ENCODE peak calls at places on chromosomes 4 and X, in four cellular contexts. One of them, this sample, is unnamed. For H3K9me3, the result is how much of the 10 kb centered on the place peaks cover.

GRCh38 chr4:84803720-84804119 is 162.8 kb downstream of the WDFY3 start:
- DNase-seq in HCT116: no peak
- DNase-seq in K562: no peak
- DNase-seq in HepG2: no peak
- DNase-seq in this sample: no peak

GRCh38 chr4:40046311-40046980 is 10.2 kb upstream of the N4BP2 start:
- DNase-seq in K562: no peak
- DNase-seq in HCT116: no peak
- DNase-seq in HepG2: peak
- DNase-seq in this sample: no peak

GRCh38 chrX:6852869-6853268 is 294.6 kb upstream of the STS start:
- DNase-seq in K562: no peak
- DNase-seq in HCT116: no peak
- DNase-seq in HepG2: no peak
- DNase-seq in this sample: no peak

GRCh38 chrX:46602468-46603102 is 29.0 kb downstream of the CHST7 start:
- DNase-seq in K562: no peak
- DNase-seq in HepG2: no peak
- DNase-seq in HCT116: no peak
- DNase-seq in this sample: no peak

GRCh38 chr4:8393593-8394038 is 46.9 kb downstream of the ACOX3 start:
- DNase-seq in HepG2: no peak
- DNase-seq in K562: no peak
- DNase-seq in HCT116: no peak
- DNase-seq in this sample: peak

GRCh38 chr4:112214397-112215264 is 17.0 kb upstream of the AP1AR start:
- DNase-seq in K562: peak
- DNase-seq in HepG2: peak
- DNase-seq in HCT116: peak
- DNase-seq in this sample: no peak

GRCh38 chrX:68139791-68140190 is 293.5 kb downstream of the OPHN1 start:
- DNase-seq in HCT116: no peak
- DNase-seq in K562: no peak
- DNase-seq in HepG2: no peak
- DNase-seq in this sample: no peak

GRCh38 chr4:145481164-145481941 is at the start of gene SMAD1:
- DNase-seq in K562: peak
- DNase-seq in HepG2: peak
- DNase-seq in HCT116: peak
- DNase-seq in this sample: no peak

GRCh38 chr4:1417522-1418390 is 11.5 kb upstream of the NKX1-1 start:
- DNase-seq in HepG2: peak
- DNase-seq in HCT116: no peak
- DNase-seq in K562: no peak
- DNase-seq in this sample: no peak

GRCh38 chr4:106315476-106315967 is 487 bp downstream of the TBCK start:
- DNase-seq in HCT116: no peak
- DNase-seq in HepG2: peak
- DNase-seq in K562: peak
- DNase-seq in this sample: no peak

GRCh38 chr4:21900211-21900610 is 48.4 kb downstream of the KCNIP4 start:
- DNase-seq in K562: no peak
- DNase-seq in HepG2: no peak
- DNase-seq in HCT116: no peak
- DNase-seq in this sample: no peak

GRCh38 chrX:146264763-146265375 is 447.2 kb downstream of the SLITRK2 start:
- DNase-seq in HCT116: no peak
- DNase-seq in HepG2: no peak
- DNase-seq in K562: no peak
- DNase-seq in this sample: no peak

GRCh38 chrX:118603981-118604380 is 108.4 kb downstream of the DOCK11 start:
- DNase-seq in HCT116: peak
- DNase-seq in HepG2: peak
- DNase-seq in K562: peak
- DNase-seq in this sample: peak

GRCh38 chr4:10108818-10109783 is 7.5 kb downstream of the WDR1 start:
- DNase-seq in K562: no peak
- DNase-seq in HepG2: no peak
- DNase-seq in HCT116: no peak
- DNase-seq in this sample: no peak

GRCh38 chrX:1493877-1494510 is 41.3 kb upstream of the ASMTL start:
- DNase-seq in K562: no peak
- DNase-seq in HCT116: no peak
- DNase-seq in HepG2: no peak
- DNase-seq in this sample: no peak

GRCh38 chr4:74559853-74560252 is 114.9 kb downstream of the AREG start:
- DNase-seq in HCT116: no peak
- DNase-seq in K562: no peak
- DNase-seq in HepG2: no peak
- DNase-seq in this sample: no peak

GRCh38 chr4:94577136-94577535 is 125.4 kb downstream of the PDLIM5 start:
- DNase-seq in K562: no peak
- DNase-seq in HCT116: no peak
- DNase-seq in HepG2: no peak
- DNase-seq in this sample: no peak

GRCh38 chrX:69000857-69001256 is 164.4 kb downstream of the PJA1 start:
- DNase-seq in HepG2: no peak
- DNase-seq in K562: no peak
- DNase-seq in HCT116: no peak
- DNase-seq in this sample: no peak

GRCh38 chrX:151384807-151385206 is 12.2 kb upstream of the VMA21 start:
- DNase-seq in K562: no peak
- DNase-seq in HCT116: no peak
- DNase-seq in HepG2: no peak
- DNase-seq in this sample: no peak

GRCh38 chrX:152637649-152638442 is at the start of gene GABRQ:
- DNase-seq in K562: peak
- DNase-seq in HepG2: no peak
- DNase-seq in HCT116: peak
- DNase-seq in this sample: no peak

GRCh38 chr4:109231331-109231730 is 71.1 kb downstream of the COL25A1 start:
- DNase-seq in HepG2: no peak
- DNase-seq in K562: no peak
- DNase-seq in HCT116: no peak
- DNase-seq in this sample: no peak

GRCh38 chrX:99394450-99394849 is 1015.6 kb downstream of the PCDH19 start:
- DNase-seq in K562: no peak
- DNase-seq in HCT116: no peak
- DNase-seq in HepG2: peak
- DNase-seq in this sample: no peak

GRCh38 chr4:185713272-185713671 is 98.7 kb downstream of the SORBS2 start:
- DNase-seq in K562: no peak
- DNase-seq in HCT116: no peak
- DNase-seq in HepG2: peak
- DNase-seq in this sample: no peak

GRCh38 chrX:51332188-51332942 is at the start of gene NUDT10:
- DNase-seq in HepG2: no peak
- DNase-seq in HCT116: no peak
- DNase-seq in K562: no peak
- DNase-seq in this sample: no peak

GRCh38 chr4:57131849-57132745 is 21.9 kb upstream of the IGFBP7 start:
- DNase-seq in K562: no peak
- DNase-seq in HepG2: peak
- DNase-seq in HCT116: no peak
- DNase-seq in this sample: no peak

GRCh38 chrX:37701588-37701987 is 16.0 kb downstream of the XK start:
- DNase-seq in HepG2: no peak
- DNase-seq in HCT116: no peak
- DNase-seq in K562: no peak
- DNase-seq in this sample: no peak

GRCh38 chr4:88043586-88044340 is 36.3 kb downstream of the PKD2 start:
- DNase-seq in HCT116: no peak
- DNase-seq in HepG2: no peak
- DNase-seq in K562: no peak
- DNase-seq in this sample: no peak

DNA sequence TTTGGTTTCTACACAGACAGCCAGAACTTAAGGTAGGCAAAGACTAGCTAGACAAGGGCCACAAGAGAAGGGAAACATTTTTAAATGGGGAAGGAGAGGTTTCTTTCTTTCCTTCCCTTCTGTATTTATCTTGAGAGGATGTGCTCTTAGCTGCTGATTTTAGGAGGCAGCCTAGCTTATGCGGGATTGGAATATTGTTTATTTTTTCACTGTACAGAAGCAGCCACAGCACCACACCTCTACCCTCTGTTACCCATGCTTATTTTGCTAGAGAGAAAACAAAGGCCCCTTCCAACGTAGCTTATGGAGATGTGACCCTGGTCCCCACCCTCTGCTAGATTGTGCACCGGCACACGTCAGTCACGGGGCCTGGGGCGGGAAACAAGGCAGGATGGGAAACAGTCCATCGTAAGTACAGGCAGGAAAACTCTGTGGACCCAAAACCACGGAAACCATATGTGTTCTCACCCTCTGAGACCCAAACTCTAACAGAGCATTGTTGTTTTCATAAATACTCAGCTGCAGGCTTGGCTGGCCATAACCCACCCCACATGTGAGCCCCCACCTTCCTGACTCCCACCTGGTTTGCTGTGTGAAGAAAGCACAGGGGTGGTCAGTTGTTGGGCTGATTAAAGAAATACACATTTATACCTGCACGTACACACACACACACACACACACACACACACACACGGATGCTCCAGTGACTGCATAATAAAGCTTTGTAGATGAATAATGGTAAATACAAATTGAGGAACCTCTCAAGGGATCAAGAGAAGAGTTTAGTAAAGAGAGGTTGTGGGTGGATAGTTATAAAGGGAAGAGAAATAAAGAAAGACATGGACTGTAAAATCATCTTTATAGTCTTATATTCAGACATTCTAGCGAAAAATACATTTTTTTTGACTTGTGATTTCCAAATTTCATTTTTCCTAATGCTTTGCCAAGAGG is 143.9 kb downstream of the MGST2 start:
- DNase-seq in K562: no peak
- DNase-seq in HepG2: no peak
- DNase-seq in HCT116: no peak
- DNase-seq in this sample: no peak
- H3K9me3 ChIP-seq in K562: under half
- H3K9me3 ChIP-seq in HepG2: under half
- H3K9me3 ChIP-seq in HCT116: under half
- H3K9me3 ChIP-seq in this sample: under half

GRCh38 chr4:89496851-89497250 is 189.3 kb upstream of the GPRIN3 start:
- DNase-seq in HepG2: no peak
- DNase-seq in K562: peak
- DNase-seq in HCT116: no peak
- DNase-seq in this sample: no peak
- TF ChIP-seq TCF7L2 in HepG2: no peak
- TF ChIP-seq TCF7L2 in K562: no peak
- TF ChIP-seq TCF7L2 in HCT116: no peak
- TF ChIP-seq TCF7L2 in this sample: no peak

DNA sequence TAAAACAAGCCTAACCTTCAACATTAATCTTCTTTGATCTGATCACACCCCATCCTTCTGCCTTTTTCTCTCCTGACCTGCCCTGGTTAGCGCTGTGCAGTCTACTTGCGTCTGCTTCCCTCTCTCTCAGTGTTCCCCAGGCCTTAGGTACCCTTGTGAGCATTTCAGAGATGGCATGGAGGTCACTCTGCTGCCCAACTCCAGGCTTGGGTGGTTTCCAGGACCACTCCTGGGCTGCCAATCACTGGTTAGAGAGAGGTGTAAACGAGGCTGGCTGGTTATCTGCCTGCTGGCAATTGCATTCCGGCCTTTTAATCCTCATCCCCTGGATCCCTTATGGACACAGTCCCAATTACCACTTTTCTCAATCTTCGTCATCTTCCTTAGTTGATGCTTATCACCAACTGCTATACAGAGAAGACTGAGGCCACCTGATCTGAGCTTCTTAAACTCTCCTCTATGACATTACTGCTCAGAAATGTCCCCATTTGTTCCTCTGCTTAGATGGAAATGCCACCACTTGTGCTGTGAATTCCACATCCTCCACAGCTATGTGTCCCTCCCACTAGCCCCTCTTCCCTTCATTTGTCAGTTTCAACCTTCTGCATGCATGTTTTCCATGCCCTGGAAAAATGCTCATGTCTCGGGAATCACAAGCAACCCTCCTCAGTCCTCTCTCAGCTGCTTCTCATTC is 29.0 kb upstream of the BCLAF3 start:
- DNase-seq in HepG2: no peak
- DNase-seq in K562: no peak
- DNase-seq in HCT116: no peak
- DNase-seq in this sample: no peak
- H3K9me3 ChIP-seq in HepG2: under half
- H3K9me3 ChIP-seq in K562: under half
- H3K9me3 ChIP-seq in HCT116: under half
- H3K9me3 ChIP-seq in this sample: under half

DNA sequence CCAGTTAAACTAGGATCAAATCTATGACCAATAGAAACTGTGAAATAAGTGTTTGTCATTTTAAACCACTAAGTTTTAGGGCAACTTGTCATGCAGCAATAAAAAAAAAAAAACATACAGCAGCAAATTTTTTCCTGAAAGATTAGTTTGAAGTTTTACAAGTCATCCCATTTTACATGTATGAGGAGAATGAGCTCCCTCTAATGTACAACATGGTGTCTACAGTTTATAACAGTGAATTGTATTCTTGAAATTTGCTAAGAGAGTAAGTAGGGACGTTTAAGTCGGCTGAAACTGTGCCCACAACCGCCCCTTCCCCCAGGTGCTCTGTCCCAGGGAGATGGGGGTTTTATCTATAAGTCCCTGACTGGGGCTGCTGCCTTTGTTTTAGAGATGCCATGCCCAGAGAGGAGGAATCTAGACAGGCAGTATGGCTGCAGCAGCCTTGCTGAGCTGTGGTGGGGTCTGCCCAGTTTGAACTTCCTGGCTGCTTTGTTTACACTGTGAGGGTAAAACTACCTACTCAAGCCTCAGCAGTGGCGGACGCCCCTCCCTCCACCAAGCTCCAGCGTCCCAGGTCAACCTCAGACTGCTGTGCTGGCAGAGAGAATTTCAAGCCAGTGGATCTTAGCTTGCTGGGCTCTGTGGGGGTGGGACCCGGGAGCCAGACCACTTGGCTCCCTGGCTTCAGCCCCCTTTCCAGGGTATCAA is 499.3 kb upstream of the CT83 start:
- DNase-seq in K562: no peak
- DNase-seq in HepG2: peak
- DNase-seq in HCT116: no peak
- DNase-seq in this sample: no peak
- TF ChIP-seq TCF7L2 in K562: no peak
- TF ChIP-seq TCF7L2 in HepG2: no peak
- TF ChIP-seq TCF7L2 in HCT116: no peak
- TF ChIP-seq TCF7L2 in this sample: no peak

DNA sequence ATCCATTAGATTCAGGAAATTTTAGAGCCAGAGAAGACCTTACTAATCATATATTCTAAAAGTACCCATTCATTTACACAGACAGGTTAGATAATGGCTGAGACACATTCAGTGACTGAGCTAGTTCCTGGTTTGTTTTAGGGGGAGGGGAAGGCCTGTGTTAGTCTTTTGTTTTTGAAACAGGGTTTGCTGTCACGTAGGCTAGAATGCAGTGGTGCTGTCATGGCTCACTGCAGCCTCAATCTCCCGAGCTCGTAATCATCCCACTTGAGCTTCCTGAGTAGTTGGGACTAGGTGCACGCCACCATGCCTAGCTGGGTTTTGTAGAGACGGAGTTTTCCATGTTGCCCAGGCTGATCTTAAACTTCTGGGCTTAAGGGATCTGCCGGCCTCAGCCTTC is 10.1 kb downstream of the RBPJ start:
- DNase-seq in HepG2: peak
- DNase-seq in K562: no peak
- DNase-seq in HCT116: no peak
- DNase-seq in this sample: no peak
- H3K9me3 ChIP-seq in HepG2: under half
- H3K9me3 ChIP-seq in K562: under half
- H3K9me3 ChIP-seq in HCT116: under half
- H3K9me3 ChIP-seq in this sample: under half

GRCh38 chr4:139015948-139016451 is 419 bp downstream of the NOCT start:
- DNase-seq in K562: no peak
- DNase-seq in HCT116: no peak
- DNase-seq in HepG2: peak
- DNase-seq in this sample: no peak
- TF ChIP-seq TCF7L2 in K562: no peak
- TF ChIP-seq TCF7L2 in HCT116: no peak
- TF ChIP-seq TCF7L2 in HepG2: no peak
- TF ChIP-seq TCF7L2 in this sample: no peak

This sample was measured in Panc1.